ENCODE peak calls at places on chromosome 10, in eight cellular contexts. Y is IMR-90, U is hepatocyte, C is HCT116, L is fibroblast of lung, E is K562, A is PC-9, F is GM23338. X is an unnamed sample.

GRCh38 chr10:17793041-17793440 is 16.1 kb upstream of the MRC1 start:
- DNase-seq in Y (no peak), U (no peak), C (no peak), L (no peak), E (no peak), A (no peak), F (no peak), X (no peak)

GRCh38 chr10:78342787-78343186 is 309.1 kb downstream of the RPS24 start:
- DNase-seq in Y (no peak), U (no peak), C (no peak), L (no peak), E (no peak), A (no peak), F (no peak), X (no peak)

GRCh38 chr10:32299354-32299980 is 47.5 kb downstream of the EPC1 start:
- DNase-seq in Y (no peak), U (no peak), C (no peak), L (no peak), E (no peak), A (no peak), F (no peak), X (no peak)

GRCh38 chr10:100115011-100115770 is 33.5 kb upstream of the CPN1 start:
- DNase-seq in Y (no peak), U (no peak), C (no peak), L (peak; percentile 9), E (no peak), A (no peak), F (peak; percentile 70), X (no peak)

GRCh38 chr10:84097787-84098353 is 41.4 kb upstream of the GHITM start:
- DNase-seq in Y (peak; percentile 10), U (peak; percentile 42), C (no peak), L (peak; percentile 12), E (no peak), A (no peak), F (peak; percentile 51), X (no peak)

GRCh38 chr10:60950312-60950711 is 6.3 kb upstream of the RHOBTB1 start:
- DNase-seq in Y (no peak), U (no peak), C (no peak), L (no peak), E (no peak), A (no peak), F (no peak), X (no peak)

GRCh38 chr10:1297566-1298301 is 241.5 kb downstream of the WDR37 start:
- DNase-seq in Y (no peak), U (no peak), C (no peak), L (no peak), E (no peak), A (no peak), F (peak; percentile 81), X (no peak)

GRCh38 chr10:115827650-115828049 is 445.4 kb downstream of the GFRA1 start:
- DNase-seq in Y (peak; percentile 59), U (no peak), C (no peak), L (peak; percentile 86), E (no peak), A (no peak), F (no peak), X (no peak)

GRCh38 chr10:98150544-98150943 is 16.1 kb downstream of the R3HCC1L start:
- DNase-seq in Y (peak; percentile 56), U (no peak), C (no peak), L (peak; percentile 69), E (no peak), A (no peak), F (no peak), X (no peak)

GRCh38 chr10:124185074-124185473 is 91.7 kb upstream of the CHST15 start:
- DNase-seq in Y (no peak), U (no peak), C (no peak), L (no peak), E (no peak), A (no peak), F (no peak), X (no peak)

GRCh38 chr10:113335603-113336002 is 217.2 kb upstream of the HABP2 start:
- DNase-seq in Y (peak; percentile 1), U (no peak), C (no peak), L (peak; percentile 55), E (no peak), A (no peak), F (no peak), X (no peak)

GRCh38 chr10:19832624-19833507 is 16.6 kb downstream of the PLXDC2 start:
- DNase-seq in Y (no peak), U (no peak), C (no peak), L (peak; percentile 42), E (no peak), A (no peak), F (peak; percentile 48), X (peak; percentile 59)

GRCh38 chr10:71970331-71970730 is 6.1 kb downstream of the CHST3 start:
- DNase-seq in Y (no peak), U (no peak), C (no peak), L (no peak), E (peak; percentile 70), A (peak; percentile 59), F (peak; percentile 89), X (no peak)

GRCh38 chr10:132962623-132963429 is 20.5 kb upstream of the CFAP46 start:
- DNase-seq in Y (peak; percentile 51), U (no peak), C (no peak), L (peak; percentile 43), E (no peak), A (no peak), F (no peak), X (no peak)

GRCh38 chr10:88008866-88009470 is 145.5 kb downstream of the PTEN start:
- DNase-seq in Y (peak; percentile 52), U (no peak), C (no peak), L (peak; percentile 47), E (no peak), A (no peak), F (no peak), X (no peak)

GRCh38 chr10:117197189-117197588 is at the start of gene KCNK18:
- DNase-seq in Y (no peak), U (no peak), C (no peak), L (no peak), E (no peak), A (no peak), F (no peak), X (no peak)

GRCh38 chr10:63593576-63593975 is 72.4 kb downstream of the REEP3 start:
- DNase-seq in Y (peak; percentile 22), U (no peak), C (no peak), L (peak; percentile 33), E (no peak), A (no peak), F (no peak), X (no peak)

GRCh38 chr10:77984986-77985385 is 44.3 kb downstream of the POLR3A start:
- DNase-seq in Y (no peak), U (no peak), C (no peak), L (no peak), E (no peak), A (no peak), F (no peak), X (no peak)

GRCh38 chr10:100725041-100725440 is 20.3 kb upstream of the PAX2 start:
- DNase-seq in Y (peak; percentile 70), U (no peak), C (no peak), L (peak; percentile 60), E (no peak), A (no peak), F (peak; percentile 58), X (no peak)

GRCh38 chr10:68559251-68559650 is 886 bp upstream of the TET1 start:
- DNase-seq in Y (peak; percentile 14), U (no peak), C (no peak), L (peak; percentile 21), E (no peak), A (no peak), F (no peak), X (no peak)

GRCh38 chr10:69057951-69058297 is 30.0 kb upstream of the SRGN start:
- DNase-seq in Y (peak; percentile 50), U (no peak), C (no peak), L (peak; percentile 73), E (no peak), A (peak; percentile 66), F (no peak), X (no peak)

GRCh38 chr10:27760867-27761266 is 15.2 kb upstream of the MKX start:
- DNase-seq in Y (no peak), U (no peak), C (no peak), L (no peak), E (no peak), A (no peak), F (no peak), X (no peak)

GRCh38 chr10:20372748-20373147 is 524.4 kb downstream of the NEBL start:
- DNase-seq in Y (no peak), U (no peak), C (no peak), L (no peak), E (no peak), A (no peak), F (peak; percentile 72), X (no peak)

GRCh38 chr10:12605580-12606405 is 256.4 kb downstream of the CAMK1D start:
- DNase-seq in Y (peak; percentile 60), U (peak; percentile 64), C (no peak), L (peak; percentile 60), E (no peak), A (peak; percentile 89), F (no peak), X (no peak)
- H2AFZ ChIP-seq in Y (peak overlapping the region; percentile 44), U (no peak overlapping the region), C (no peak overlapping the region), L (peak overlapping the region; percentile 64), E (no peak overlapping the region), A (no peak overlapping the region), F (no peak overlapping the region), X (peak overlapping the region; percentile 35)

GRCh38 chr10:5574642-5575131 is 49.9 kb downstream of the CALML3 start:
- DNase-seq in Y (no peak), U (peak; percentile 63), C (no peak), L (no peak), E (no peak), A (no peak), F (no peak), X (no peak)
- H3K27ac ChIP-seq in Y (peak overlapping the region; percentile 3), U (peak overlapping the region; percentile 86), C (no peak overlapping the region), L (no peak overlapping the region), E (no peak overlapping the region), A (no peak overlapping the region), F (no peak overlapping the region), X (no peak overlapping the region)

GRCh38 chr10:43667317-43667731 is 18.6 kb upstream of the ZNF32 start:
- DNase-seq in Y (peak; percentile 13), U (peak; percentile 70), C (no peak), L (peak; percentile 43), E (peak; percentile 50), A (no peak), F (peak; percentile 79), X (no peak)
- TF ChIP-seq CTCF in Y (peak; percentile 24), U (peak; percentile 54), C (no peak), L (peak; percentile 50), E (no peak), A (no peak), F (peak; percentile 56), X (no peak)

GRCh38 chr10:110221044-110221720 is 13.8 kb downstream of the MXI1 start:
- DNase-seq in Y (no peak), U (no peak), C (no peak), L (no peak), E (no peak), A (no peak), F (no peak), X (no peak)

GRCh38 chr10:110220383-110220782 is 13.0 kb downstream of the MXI1 start:
- DNase-seq in Y (no peak), U (no peak), C (no peak), L (no peak), E (no peak), A (no peak), F (no peak), X (no peak)

GRCh38 chr10:110219884-110220283 is 12.5 kb downstream of the MXI1 start:
- DNase-seq in Y (no peak), U (no peak), C (no peak), L (no peak), E (no peak), A (no peak), F (no peak), X (no peak)

GRCh38 chr10:110222896-110223675 is 15.7 kb downstream of the MXI1 start:
- DNase-seq in Y (no peak), U (no peak), C (no peak), L (no peak), E (no peak), A (no peak), F (no peak), X (no peak)

GRCh38 chr10:110221721-110222261 is 14.4 kb downstream of the MXI1 start:
- DNase-seq in Y (peak; percentile 98), U (peak; percentile 89), C (peak; percentile 84), L (peak; percentile 95), E (peak; percentile 56), A (peak; percentile 86), F (peak; percentile 83), X (no peak)
- H2AFZ ChIP-seq in Y (peak overlapping the region; percentile 87), U (peak overlapping the region; percentile 27), C (peak overlapping the region; percentile 3), L (peak overlapping the region; percentile 61), E (peak overlapping the region; percentile 75), A (peak overlapping the region; percentile 64), F (peak overlapping the region; percentile 40), X (peak overlapping the region; percentile 83)